ENCODE peak calls at places on chromosomes 12 and 14, in six cellular contexts. T, S, Q, Z, M and L are unnamed samples.

GRCh38 chr12:119096429-119097202 is 82.1 kb upstream of the HSPB8 start:
- DNase-seq in T (no peak), M (no peak), Q (no peak), Z (no peak), S (no peak), L (no peak)

GRCh38 chr12:75831413-75831812 is 200.2 kb downstream of the PHLDA1 start:
- DNase-seq in T (no peak), Z (peak), Q (no peak), M (no peak), S (no peak), L (no peak)

GRCh38 chr12:11584213-11584855 is 65.1 kb upstream of the ETV6 start:
- DNase-seq in S (no peak), Z (no peak), T (no peak), Q (no peak), M (no peak), L (no peak)

GRCh38 chr12:110577717-110578521 is 5.2 kb downstream of the PPTC7 start:
- DNase-seq in T (no peak), Z (peak), S (peak), Q (peak), M (no peak), L (peak)

GRCh38 chr12:51174501-51174900 is 1.6 kb upstream of the TFCP2 start:
- DNase-seq in T (no peak), S (no peak), M (no peak), Z (no peak), Q (no peak), L (no peak)

GRCh38 chr12:89151536-89151935 is 200.8 kb downstream of the DUSP6 start:
- DNase-seq in S (no peak), T (no peak), Z (no peak), M (no peak), Q (no peak), L (no peak)

GRCh38 chr14:60637490-60638452 is 11.5 kb downstream of the SIX1 start:
- DNase-seq in Z (peak), S (no peak), T (no peak), M (no peak), Q (no peak), L (no peak)

GRCh38 chr14:54772451-54772881 is 130.2 kb downstream of the GCH1 start:
- DNase-seq in Z (peak), Q (no peak), M (no peak), T (no peak), S (no peak), L (peak)

GRCh38 chr14:71942904-71943694 is 10.9 kb downstream of the RGS6 start:
- DNase-seq in T (no peak), S (no peak), Q (no peak), M (no peak), Z (no peak), L (no peak)

GRCh38 chr14:70257526-70257925 is 68.8 kb upstream of the SLC8A3 start:
- DNase-seq in S (peak), Z (no peak), M (peak), Q (no peak), T (no peak), L (no peak)

GRCh38 chr12:74689071-74689655 is 151.5 kb downstream of the ATXN7L3B start:
- DNase-seq in Q (peak), S (peak), M (no peak), Z (peak), T (no peak), L (peak)

GRCh38 chr14:53620325-53620716 is 336.3 kb downstream of the BMP4 start:
- DNase-seq in T (no peak), S (no peak), M (no peak), Z (peak), Q (no peak), L (no peak)

GRCh38 chr12:105665366-105665765 is 334.9 kb downstream of the C12orf75 start:
- DNase-seq in T (no peak), M (no peak), S (no peak), Z (no peak), Q (no peak), L (no peak)

GRCh38 chr12:105654606-105655005 is 324.1 kb downstream of the C12orf75 start:
- DNase-seq in Q (no peak), M (no peak), S (no peak), T (no peak), Z (no peak), L (no peak)

GRCh38 chr12:105658389-105658788 is 327.9 kb downstream of the C12orf75 start:
- DNase-seq in T (no peak), Z (no peak), M (no peak), Q (no peak), S (no peak), L (no peak)

DNA sequence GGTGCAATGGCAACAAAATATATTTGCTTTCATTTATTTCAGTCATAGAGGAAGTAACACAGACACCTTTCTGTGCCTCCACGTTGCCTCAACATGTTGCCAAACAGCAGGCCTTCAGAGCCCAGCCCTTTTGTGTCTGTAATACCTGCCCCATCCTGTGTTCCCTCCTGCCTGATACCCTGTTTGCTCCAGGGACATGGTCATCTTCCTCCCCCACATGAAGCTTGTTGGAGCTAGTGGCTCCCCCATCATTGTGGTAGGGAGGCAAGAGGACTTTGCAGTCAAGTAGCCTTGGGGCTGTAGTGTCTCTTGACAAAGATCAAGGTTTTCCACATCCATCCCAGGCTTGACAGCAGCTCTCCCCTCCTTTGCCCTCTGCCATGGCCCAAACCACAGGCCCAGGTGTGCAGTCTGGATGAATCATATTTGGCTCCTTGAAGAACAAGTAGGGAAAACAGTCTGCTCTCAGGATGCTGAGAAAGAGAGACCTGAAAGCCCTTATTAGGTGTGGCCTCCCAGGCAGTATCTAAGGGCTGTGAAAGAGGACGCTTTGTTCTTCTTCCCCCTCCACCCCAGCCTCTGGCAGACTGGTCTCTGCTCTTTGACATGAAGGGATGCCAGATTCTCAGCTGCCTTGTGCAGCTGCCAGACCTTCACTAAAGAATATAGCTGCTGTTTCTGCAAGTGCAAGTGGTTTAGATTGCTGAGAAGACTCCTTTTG is 329.0 kb downstream of the C12orf75 start:
- DNase-seq in Z (no peak), S (peak), T (peak), M (no peak), Q (no peak), L (no peak)
- TF ChIP-seq CTCF in Z (no peak), S (no peak), T (no peak), M (no peak), Q (no peak), L (no peak)

GRCh38 chr12:90690120-90690519 is 264.9 kb downstream of the CCER1 start:
- DNase-seq in M (no peak), S (no peak), T (no peak), Z (no peak), Q (no peak), L (no peak)

GRCh38 chr12:90695415-90695814 is 259.6 kb downstream of the CCER1 start:
- DNase-seq in S (no peak), T (no peak), Q (no peak), M (no peak), Z (peak), L (no peak)
- TF ChIP-seq CTCF in S (peak), T (no peak), Q (peak), M (no peak), Z (peak), L (peak)

GRCh38 chr14:50110323-50111037 is 5.9 kb downstream of the VCPKMT start:
- DNase-seq in Z (no peak), M (no peak), Q (no peak), T (no peak), S (no peak), L (no peak)

GRCh38 chr14:50106178-50106577 is 10.2 kb downstream of the VCPKMT start:
- DNase-seq in Q (no peak), S (no peak), Z (no peak), M (no peak), T (no peak), L (no peak)

GRCh38 chr14:50107850-50108249 is 8.5 kb downstream of the VCPKMT start:
- DNase-seq in Z (no peak), M (no peak), Q (no peak), T (no peak), S (no peak), L (no peak)

GRCh38 chr14:50113381-50113811 is 3.0 kb downstream of the VCPKMT start:
- DNase-seq in M (no peak), T (no peak), Z (no peak), S (no peak), Q (no peak), L (no peak)

DNA sequence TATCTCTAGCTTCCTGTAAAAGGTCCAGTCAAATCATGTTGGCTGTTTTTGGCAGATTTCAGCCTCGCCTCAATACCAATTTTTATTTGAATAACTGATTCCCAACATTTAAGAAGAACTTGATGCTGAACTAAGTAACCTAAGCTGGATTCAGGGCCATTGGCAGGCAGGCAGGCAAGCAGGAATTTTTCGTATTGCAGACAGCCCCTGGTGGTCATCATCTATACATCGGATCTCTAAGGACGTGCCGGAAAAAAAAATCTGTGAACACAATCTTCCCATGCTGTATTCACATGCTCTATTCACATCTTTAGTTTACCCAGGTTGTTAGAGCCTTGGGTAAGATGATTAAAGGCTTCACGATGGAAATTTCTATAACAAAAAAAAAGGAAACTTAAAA is 7.0 kb downstream of the VCPKMT start:
- DNase-seq in Q (no peak), Z (peak), M (no peak), S (no peak), T (no peak), L (no peak)
- TF ChIP-seq CTCF in Q (peak), Z (peak), M (no peak), S (peak), T (peak), L (peak)

DNA sequence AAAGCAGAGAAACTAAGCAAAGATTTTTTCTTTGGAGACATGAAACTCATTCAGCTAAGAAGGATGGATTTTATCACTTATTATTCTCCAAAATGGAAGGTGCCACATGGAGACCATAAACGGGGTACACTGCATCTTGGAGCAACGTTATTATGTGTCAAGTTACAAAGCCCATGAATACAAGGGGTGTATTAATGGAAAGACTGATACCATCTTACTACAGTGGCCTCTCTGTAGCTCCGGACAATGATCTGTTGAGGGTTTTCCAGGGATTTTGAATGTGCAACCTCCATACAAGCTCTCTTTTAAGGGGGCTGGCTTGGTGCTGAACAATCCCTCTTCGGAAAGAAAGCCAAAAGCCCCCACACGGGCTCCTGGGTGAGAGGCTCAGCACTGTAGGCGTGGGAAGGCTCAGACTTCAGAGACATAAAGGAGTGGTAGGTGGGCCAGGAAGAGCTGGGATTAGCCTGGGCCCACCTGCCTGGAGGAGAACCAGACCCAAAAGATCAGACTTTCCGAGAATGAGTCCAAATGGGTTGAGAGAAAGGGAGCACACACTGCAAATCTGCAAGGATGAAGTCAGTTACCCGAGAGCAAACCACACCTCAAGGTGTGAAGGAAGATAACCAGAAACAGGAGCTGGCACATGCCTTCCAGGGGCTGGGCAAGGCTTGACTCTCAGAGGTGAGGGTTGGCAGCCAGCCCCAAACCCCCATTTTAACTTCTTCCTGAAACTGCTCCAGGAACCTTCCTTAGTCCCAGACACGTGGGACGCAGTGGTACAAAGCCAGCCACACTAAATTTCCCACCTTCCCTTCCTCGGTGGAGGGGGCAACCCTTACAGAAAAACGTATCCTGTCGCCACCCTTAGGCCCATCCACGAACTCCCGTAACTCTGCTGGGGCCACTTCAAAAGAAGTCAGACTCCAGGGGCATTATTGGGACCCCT is 1.5 kb downstream of the VPS37B start:
- DNase-seq in Z (no peak), S (peak), M (no peak), T (no peak), Q (no peak), L (no peak)
- TF ChIP-seq CTCF in Z (no peak), S (no peak), M (no peak), T (no peak), Q (no peak), L (no peak)

GRCh38 chr14:96565811-96566210 is 63.6 kb downstream of the PAPOLA start:
- DNase-seq in T (no peak), Z (no peak), M (no peak), Q (no peak), S (no peak), L (no peak)

GRCh38 chr14:96559571-96559970 is 57.4 kb downstream of the PAPOLA start:
- DNase-seq in T (no peak), S (no peak), M (no peak), Z (no peak), Q (no peak), L (no peak)

GRCh38 chr14:96568646-96569045 is 66.5 kb downstream of the PAPOLA start:
- DNase-seq in S (no peak), M (no peak), Z (no peak), T (no peak), Q (no peak), L (no peak)

GRCh38 chr14:96567289-96567899 is 65.2 kb downstream of the PAPOLA start:
- DNase-seq in M (no peak), Z (peak), T (no peak), Q (no peak), S (no peak), L (peak)

GRCh38 chr14:96564389-96564788 is 62.2 kb downstream of the PAPOLA start:
- DNase-seq in M (no peak), Q (no peak), T (no peak), S (no peak), Z (no peak), L (no peak)
- TF ChIP-seq CTCF in M (no peak), Q (no peak), T (no peak), S (no peak), Z (peak), L (peak)

GRCh38 chr14:106235356-106236159 is 709.2 kb downstream of the TMEM121 start:
- DNase-seq in Q (no peak), Z (no peak), T (no peak), M (no peak), S (no peak), L (no peak)
- TF ChIP-seq CTCF in Q (no peak), Z (no peak), T (no peak), M (no peak), S (no peak), L (no peak)

GRCh38 chr12:15526033-15526432 is 203.7 kb downstream of the PTPRO start:
- DNase-seq in S (peak), Q (no peak), T (no peak), Z (no peak), M (no peak), L (no peak)
- TF ChIP-seq CTCF in S (no peak), Q (no peak), T (no peak), Z (no peak), M (no peak), L (no peak)

DNA sequence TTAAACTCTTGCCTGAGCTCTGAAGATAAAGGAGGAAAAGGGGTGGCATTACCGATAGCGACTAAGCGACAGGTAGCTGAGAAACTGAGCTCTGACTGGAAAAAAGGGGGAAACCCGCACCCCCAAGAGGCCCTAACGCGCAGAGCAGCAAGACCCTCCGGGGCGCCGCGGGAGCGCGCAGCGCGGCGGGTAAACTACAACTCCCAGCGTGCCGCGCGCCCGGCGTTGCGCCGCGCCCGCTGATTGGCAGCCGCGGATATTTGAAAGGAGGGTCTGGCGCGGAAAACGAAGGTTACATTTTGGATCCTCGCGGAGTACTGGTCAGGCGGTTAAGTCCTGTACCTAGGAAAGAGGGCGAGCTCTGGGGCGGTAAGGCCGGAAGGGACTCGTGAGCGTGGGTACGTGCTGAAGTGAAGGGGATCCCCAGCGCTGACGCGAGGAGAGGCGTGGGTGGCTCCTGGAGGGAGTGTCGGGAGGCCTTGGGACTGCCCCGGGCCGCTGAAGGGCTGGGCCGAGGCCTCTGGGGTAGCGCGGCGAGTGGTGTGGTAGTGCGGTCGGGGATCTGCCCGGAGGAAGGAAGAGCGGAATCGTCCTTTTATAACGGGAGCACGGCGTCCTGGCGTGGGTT is at the start of gene ESPL1:
- DNase-seq in Z (peak), M (peak), S (peak), Q (no peak), T (peak), L (peak)
- TF ChIP-seq CTCF in Z (peak), M (no peak), S (peak), Q (peak), T (peak), L (peak)

GRCh38 chr12:71478277-71478676 is 38.7 kb downstream of the LGR5 start:
- DNase-seq in S (no peak), M (no peak), Q (no peak), Z (no peak), T (no peak), L (no peak)
- TF ChIP-seq CTCF in S (no peak), M (no peak), Q (peak), Z (peak), T (no peak), L (no peak)

GRCh38 chr12:116483959-116484699 is 75.1 kb upstream of the MAP1LC3B2 start:
- DNase-seq in M (no peak), Q (no peak), T (peak), S (no peak), Z (no peak), L (no peak)
- TF ChIP-seq CTCF in M (no peak), Q (no peak), T (no peak), S (no peak), Z (no peak), L (no peak)